ENCODE peak calls at places on chromosomes 4 and X, in eight cellular contexts. Q is endodermal cell, W is lower lobe of right lung, I is Karpas-422, G is SJCRH30, Y is sigmoid colon, C is psoas muscle, R is K562. J is an unnamed sample.
A peak's percentile ranks its signal among the peaks of the same experiment; 100 is the strongest.

GRCh38 chr4:10098770-10099139 is 17.8 kb downstream of the WDR1 start:
- DNase-seq in Q (no peak), W (no peak), I (no peak), G (peak; percentile 17), Y (no peak), C (no peak), R (no peak), J (no peak)

GRCh38 chrX:97629597-97629985 is 745.9 kb downstream of the RPA4 start:
- DNase-seq in Q (no peak), W (no peak), I (no peak), G (no peak), Y (no peak), C (no peak), R (no peak), J (no peak)

GRCh38 chr4:156537275-156537674 is 434.3 kb downstream of the PDGFC start:
- DNase-seq in Q (no peak), W (no peak), I (no peak), G (no peak), Y (no peak), C (no peak), R (no peak), J (no peak)

GRCh38 chrX:24333371-24333770 is 19.5 kb upstream of the SUPT20HL2 start:
- DNase-seq in Q (no peak), W (no peak), I (no peak), G (no peak), Y (no peak), C (no peak), R (no peak), J (no peak)

GRCh38 chrX:39814391-39814790 is 283.4 kb downstream of the BCOR start:
- DNase-seq in Q (no peak), W (no peak), I (peak; percentile 72), G (peak; percentile 52), Y (no peak), C (no peak), R (peak; percentile 37), J (no peak)

GRCh38 chr4:73311428-73311827 is 52.8 kb upstream of the ANKRD17 start:
- DNase-seq in Q (no peak), W (no peak), I (peak; percentile 60), G (peak; percentile 49), Y (no peak), C (no peak), R (no peak), J (no peak)

GRCh38 chr4:165834116-165834515 is 38.9 kb upstream of the TLL1 start:
- DNase-seq in Q (no peak), W (no peak), I (no peak), G (no peak), Y (no peak), C (no peak), R (no peak), J (no peak)

GRCh38 chr4:48752726-48753125 is 27.4 kb downstream of the FRYL start:
- DNase-seq in Q (no peak), W (no peak), I (no peak), G (no peak), Y (no peak), C (no peak), R (no peak), J (no peak)

GRCh38 chr4:185421366-185422124 is 4.2 kb downstream of the UFSP2 start:
- DNase-seq in Q (no peak), W (no peak), I (no peak), G (no peak), Y (no peak), C (no peak), R (no peak), J (no peak)

GRCh38 chr4:4425119-4425690 is 38.3 kb downstream of the NSG1 start:
- DNase-seq in Q (peak; percentile 41), W (no peak), I (no peak), G (no peak), Y (peak; percentile 27), C (no peak), R (no peak), J (no peak)

GRCh38 chr4:3107271-3108185 is 33.0 kb downstream of the HTT start:
- DNase-seq in Q (no peak), W (no peak), I (peak; percentile 38), G (no peak), Y (peak; percentile 83), C (peak; percentile 75), R (no peak), J (no peak)

GRCh38 chr4:5366421-5366820 is 315.1 kb downstream of the STK32B start:
- DNase-seq in Q (no peak), W (no peak), I (no peak), G (no peak), Y (no peak), C (no peak), R (no peak), J (no peak)

GRCh38 chr4:158013858-158014257 is 159.0 kb downstream of the GASK1B start:
- DNase-seq in Q (no peak), W (no peak), I (no peak), G (no peak), Y (no peak), C (no peak), R (no peak), J (no peak)

GRCh38 chr4:169159614-169160013 is 111.1 kb downstream of the SH3RF1 start:
- DNase-seq in Q (no peak), W (no peak), I (no peak), G (no peak), Y (no peak), C (no peak), R (no peak), J (no peak)

GRCh38 chr4:154230091-154230490 is 261.5 kb downstream of the DCHS2 start:
- DNase-seq in Q (no peak), W (no peak), I (no peak), G (no peak), Y (no peak), C (no peak), R (no peak), J (no peak)

GRCh38 chr4:70197842-70198241 is 2.3 kb downstream of the ODAM start:
- DNase-seq in Q (peak; percentile 50), W (peak; percentile 47), I (no peak), G (no peak), Y (no peak), C (no peak), R (no peak), J (peak; percentile 38)

GRCh38 chrX:51456814-51457213 is 39.6 kb downstream of the NUDT11 start:
- DNase-seq in Q (no peak), W (no peak), I (peak; percentile 51), G (peak; percentile 12), Y (no peak), C (no peak), R (no peak), J (no peak)

GRCh38 chr4:174120446-174121142 is 162.9 kb downstream of the FBXO8 start:
- DNase-seq in Q (peak; percentile 69), W (no peak), I (peak; percentile 58), G (peak; percentile 62), Y (peak; percentile 74), C (peak; percentile 20), R (peak; percentile 48), J (peak; percentile 24)

GRCh38 chrX:37896491-37896890 is 49.1 kb upstream of the DYNLT3 start:
- DNase-seq in Q (no peak), W (no peak), I (no peak), G (no peak), Y (no peak), C (no peak), R (no peak), J (no peak)

GRCh38 chr4:147590249-147590920 is 26.8 kb upstream of the TMEM184C start:
- DNase-seq in Q (peak; percentile 88), W (no peak), I (peak; percentile 86), G (peak; percentile 81), Y (no peak), C (peak; percentile 23), R (peak; percentile 45), J (no peak)

GRCh38 chr4:135383889-135384288 is 1182.3 kb upstream of the PABPC4L start:
- DNase-seq in Q (no peak), W (no peak), I (no peak), G (no peak), Y (no peak), C (no peak), R (no peak), J (no peak)

GRCh38 chr4:15953625-15954024 is 9.3 kb downstream of the FGFBP2 start:
- DNase-seq in Q (no peak), W (no peak), I (no peak), G (no peak), Y (no peak), C (no peak), R (no peak), J (no peak)

GRCh38 chr4:1504786-1505500 is 98.7 kb upstream of the NKX1-1 start:
- DNase-seq in Q (peak; percentile 11), W (peak; percentile 23), I (no peak), G (no peak), Y (no peak), C (no peak), R (no peak), J (no peak)

GRCh38 chr4:111303806-111304205 is 680.9 kb upstream of the PITX2 start:
- DNase-seq in Q (no peak), W (no peak), I (no peak), G (no peak), Y (no peak), C (no peak), R (no peak), J (no peak)

GRCh38 chr4:176601156-176601555 is 191.6 kb downstream of the VEGFC start:
- DNase-seq in Q (no peak), W (no peak), I (no peak), G (no peak), Y (no peak), C (no peak), R (no peak), J (no peak)

GRCh38 chr4:87542734-87543312 is 13.6 kb upstream of the SPARCL1 start:
- DNase-seq in Q (no peak), W (no peak), I (no peak), G (no peak), Y (no peak), C (no peak), R (no peak), J (no peak)
- H3K27ac ChIP-seq in Q (no peak overlapping the region), W (no peak overlapping the region), I (no peak overlapping the region), G (no peak overlapping the region), Y (peak overlapping the region; percentile 84), C (no peak overlapping the region), R (no peak overlapping the region), J (no peak overlapping the region)

DNA sequence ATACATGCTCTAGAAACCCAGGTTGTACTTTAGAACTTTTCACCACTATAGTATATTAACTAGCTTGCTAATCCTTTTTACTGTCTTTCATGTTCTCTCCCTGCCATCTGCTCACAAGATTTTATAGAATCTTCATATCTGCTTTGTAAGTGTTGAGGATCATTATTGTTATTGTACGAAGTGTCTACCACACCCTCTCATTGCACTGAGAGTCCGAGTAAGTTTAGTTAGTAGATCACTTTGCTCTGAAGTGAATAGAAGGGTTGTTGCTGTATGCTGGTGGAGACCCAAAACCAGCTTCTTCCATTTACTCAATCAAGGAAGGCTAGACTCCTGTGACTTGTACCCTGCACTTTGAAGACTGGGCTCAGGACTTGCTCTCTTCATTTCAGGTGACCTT is 17.1 kb downstream of the GAB1 start:
- DNase-seq in Q (no peak), W (no peak), I (no peak), G (no peak), Y (no peak), C (no peak), R (no peak), J (no peak)
- H3K4me1 ChIP-seq in Q (peaks cover 6% of the 10 kb centered on the region), W (peaks cover 71% of the 10 kb centered on the region), I (no peaks in the 10 kb centered on the region), G (no peaks in the 10 kb centered on the region), Y (peaks cover 82% of the 10 kb centered on the region), C (peaks cover 68% of the 10 kb centered on the region), R (peaks cover 18% of the 10 kb centered on the region), J (peaks cover 65% of the 10 kb centered on the region)

GRCh38 chr4:6878451-6879059 is 31.1 kb upstream of the TBC1D14 start:
- DNase-seq in Q (no peak), W (no peak), I (no peak), G (no peak), Y (no peak), C (no peak), R (no peak), J (no peak)
- H3K36me3 ChIP-seq in Q (peaks cover 84% of the 10 kb centered on the region), W (peaks cover 84% of the 10 kb centered on the region), I (no peaks in the 10 kb centered on the region), G (peaks cover 50% of the 10 kb centered on the region), Y (peaks cover 41% of the 10 kb centered on the region), C (peaks cover 90% of the 10 kb centered on the region), R (peaks cover 94% of the 10 kb centered on the region), J (peaks cover 4% of the 10 kb centered on the region)

GRCh38 chrX:84760560-84760959 is 243.1 kb upstream of the APOOL start:
- DNase-seq in Q (no peak), W (no peak), I (no peak), G (no peak), Y (no peak), C (no peak), R (no peak), J (no peak)
- H3K27ac ChIP-seq in Q (no peak overlapping the region), W (no peak overlapping the region), I (no peak overlapping the region), G (no peak overlapping the region), Y (no peak overlapping the region), C (no peak overlapping the region), R (no peak overlapping the region), J (no peak overlapping the region)

J was measured in pancreas.